ENCODE peak calls at places on chromosomes 4 and X, in five cellular contexts. V is mammary epithelial cell, Q is brain microvascular endothelial cell, Z is neural progenitor cell, P is suprapubic skin. A is an unnamed sample.

GRCh38 chr4:172061204-172061603 is 248.0 kb downstream of the GALNTL6 start:
- DNase-seq in V (no peak), Q (no peak), P (no peak), Z (no peak), A (no peak)

GRCh38 chrX:136975642-136976518 is 57.9 kb downstream of the GPR101 start:
- DNase-seq in Q (no peak), V (no peak), Z (no peak), P (no peak), A (no peak)

GRCh38 chr4:85725727-85726170 is 250.8 kb downstream of the ARHGAP24 start:
- DNase-seq in V (no peak), Z (no peak), Q (no peak), P (no peak), A (no peak)

GRCh38 chrX:46543441-46543840 is 1.8 kb downstream of the ZNF674 start:
- DNase-seq in Q (no peak), Z (no peak), P (no peak), V (no peak), A (no peak)

GRCh38 chr4:6472387-6473263 is at the start of gene PPP2R2C:
- DNase-seq in P (peak), Q (no peak), Z (peak), V (no peak), A (no peak)

GRCh38 chr4:39169426-39169825 is 12.9 kb upstream of the WDR19 start:
- DNase-seq in P (no peak), V (peak), Z (no peak), Q (peak), A (no peak)

GRCh38 chr4:81875962-81876650 is 404.4 kb upstream of the RASGEF1B start:
- DNase-seq in Z (no peak), Q (no peak), P (no peak), V (no peak), A (no peak)

GRCh38 chr4:42519803-42520417 is 122.6 kb downstream of the SHISA3 start:
- DNase-seq in Z (peak), V (peak), Q (peak), P (no peak), A (peak)

DNA sequence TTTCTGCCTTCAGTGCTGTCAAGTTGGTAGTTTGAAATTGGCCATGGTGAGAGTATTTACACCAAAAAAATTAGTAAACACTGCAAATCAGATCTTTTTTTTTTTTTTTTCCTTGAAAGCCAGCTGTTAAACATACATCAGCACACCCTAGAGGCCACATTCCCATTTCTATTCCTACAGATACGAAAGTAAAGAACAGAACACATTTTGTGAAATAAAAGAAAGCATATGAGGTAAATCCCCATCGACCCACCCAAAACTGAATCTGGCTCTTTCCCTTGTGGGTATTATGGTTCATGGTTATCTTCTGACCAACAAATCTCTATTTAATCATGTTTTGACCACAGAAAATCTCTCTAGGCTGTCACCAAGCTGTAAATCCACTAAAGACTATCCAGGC is 41.8 kb upstream of the AP1AR start:
- DNase-seq in V (no peak), Z (no peak), P (no peak), Q (no peak), A (no peak)
- TF ChIP-seq CTCF in V (peak), Z (peak), P (no peak), Q (peak), A (no peak)

DNA sequence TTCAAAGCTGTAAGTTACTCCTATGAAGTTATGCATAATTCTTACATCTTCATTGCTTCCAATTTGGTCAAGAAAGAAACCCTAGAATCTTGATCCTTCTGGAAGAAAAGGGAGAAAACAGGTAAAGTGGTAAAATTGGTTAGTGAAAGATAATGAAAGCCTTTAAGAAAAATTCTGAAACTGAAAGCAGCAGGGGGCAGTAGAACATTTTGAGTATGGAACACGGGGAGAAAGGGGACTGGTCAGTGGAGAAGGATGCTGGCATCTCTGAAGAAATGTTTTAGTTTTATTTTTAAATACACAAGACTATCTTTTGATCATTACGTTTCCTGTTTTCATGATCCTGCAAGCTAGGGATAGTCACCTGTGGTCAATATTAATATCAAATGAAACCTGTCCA is 54.3 kb downstream of the SLIT2 start:
- DNase-seq in Q (no peak), P (no peak), Z (no peak), V (no peak), A (no peak)
- TF ChIP-seq CTCF in Q (peak), P (no peak), Z (peak), V (peak), A (no peak)

GRCh38 chrX:30971761-30972603 is 82.9 kb upstream of the TAB3 start:
- DNase-seq in V (peak), P (no peak), Q (peak), Z (peak), A (peak)
- TF ChIP-seq CTCF in V (peak), P (peak), Q (peak), Z (peak), A (peak)

GRCh38 chrX:37905436-37906147 is 58.2 kb upstream of the DYNLT3 start:
- DNase-seq in Z (peak), Q (peak), P (no peak), V (no peak), A (peak)
- TF ChIP-seq CTCF in Z (peak), Q (peak), P (no peak), V (peak), A (no peak)

DNA sequence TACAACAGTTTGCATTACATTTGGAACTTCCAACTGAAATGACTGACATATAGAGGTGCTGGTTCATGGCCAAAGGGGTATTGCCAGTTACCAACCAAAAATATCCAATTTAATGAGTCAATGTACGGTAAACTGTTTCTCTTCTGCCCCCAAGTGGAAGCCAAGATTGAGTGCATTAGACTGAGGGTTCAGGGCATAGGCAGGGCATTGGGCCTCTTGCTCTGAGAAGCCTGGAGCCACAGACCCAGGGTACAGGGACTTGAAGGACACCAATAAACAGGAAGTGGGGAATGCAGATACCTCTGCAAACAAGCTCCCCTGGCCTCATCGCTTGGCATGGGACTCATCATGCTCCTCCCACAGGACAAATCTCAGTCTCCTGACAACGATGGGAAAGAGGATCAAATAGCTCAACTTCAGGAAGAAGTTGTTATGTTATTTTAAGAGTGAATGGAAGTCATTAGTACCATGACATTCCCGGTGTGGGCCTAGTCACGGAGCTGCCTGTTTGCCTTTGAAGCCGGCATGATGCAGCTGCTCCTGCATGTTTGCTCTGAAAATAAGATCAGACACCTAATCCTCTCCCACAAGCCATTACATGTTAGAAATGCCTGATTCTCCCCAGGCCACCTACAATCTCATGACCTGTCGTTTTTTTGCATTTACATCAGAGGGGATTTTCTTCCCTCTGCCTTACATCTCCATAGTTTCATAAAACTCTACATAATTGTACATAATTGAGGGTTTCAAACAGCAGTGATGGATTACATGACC is 224.2 kb downstream of the RCHY1 start:
- DNase-seq in Z (peak), Q (peak), P (no peak), V (peak), A (no peak)
- TF ChIP-seq CTCF in Z (peak), Q (peak), P (no peak), V (peak), A (no peak)

DNA sequence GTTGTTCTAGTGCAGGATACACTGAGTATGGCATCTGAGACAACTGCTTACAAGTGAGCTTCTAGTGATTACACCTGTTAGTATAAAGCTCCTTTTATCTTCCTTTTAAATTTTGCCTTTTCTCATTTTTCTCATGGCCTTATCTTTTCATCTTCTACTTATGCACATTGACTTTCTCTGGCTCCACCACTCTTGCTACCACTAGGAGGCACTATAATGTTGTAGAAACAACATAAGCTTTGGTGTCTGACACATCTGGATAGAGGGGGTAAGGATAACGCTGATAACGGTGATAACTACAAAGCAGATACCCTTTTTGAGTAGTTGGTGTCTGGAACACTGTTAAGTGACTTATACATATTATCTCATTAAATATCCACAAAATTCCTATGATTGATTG is 187.4 kb upstream of the TEX13C start:
- DNase-seq in Q (no peak), Z (peak), P (no peak), V (peak), A (peak)
- TF ChIP-seq CTCF in Q (no peak), Z (peak), P (no peak), V (peak), A (peak)

GRCh38 chrX:41276661-41277506 is 57.1 kb upstream of the DDX3X start:
- DNase-seq in P (no peak), Z (no peak), Q (no peak), V (no peak), A (peak)

GRCh38 chrX:41273638-41274037 is 60.3 kb upstream of the DDX3X start:
- DNase-seq in Q (no peak), V (peak), Z (no peak), P (no peak), A (no peak)

DNA sequence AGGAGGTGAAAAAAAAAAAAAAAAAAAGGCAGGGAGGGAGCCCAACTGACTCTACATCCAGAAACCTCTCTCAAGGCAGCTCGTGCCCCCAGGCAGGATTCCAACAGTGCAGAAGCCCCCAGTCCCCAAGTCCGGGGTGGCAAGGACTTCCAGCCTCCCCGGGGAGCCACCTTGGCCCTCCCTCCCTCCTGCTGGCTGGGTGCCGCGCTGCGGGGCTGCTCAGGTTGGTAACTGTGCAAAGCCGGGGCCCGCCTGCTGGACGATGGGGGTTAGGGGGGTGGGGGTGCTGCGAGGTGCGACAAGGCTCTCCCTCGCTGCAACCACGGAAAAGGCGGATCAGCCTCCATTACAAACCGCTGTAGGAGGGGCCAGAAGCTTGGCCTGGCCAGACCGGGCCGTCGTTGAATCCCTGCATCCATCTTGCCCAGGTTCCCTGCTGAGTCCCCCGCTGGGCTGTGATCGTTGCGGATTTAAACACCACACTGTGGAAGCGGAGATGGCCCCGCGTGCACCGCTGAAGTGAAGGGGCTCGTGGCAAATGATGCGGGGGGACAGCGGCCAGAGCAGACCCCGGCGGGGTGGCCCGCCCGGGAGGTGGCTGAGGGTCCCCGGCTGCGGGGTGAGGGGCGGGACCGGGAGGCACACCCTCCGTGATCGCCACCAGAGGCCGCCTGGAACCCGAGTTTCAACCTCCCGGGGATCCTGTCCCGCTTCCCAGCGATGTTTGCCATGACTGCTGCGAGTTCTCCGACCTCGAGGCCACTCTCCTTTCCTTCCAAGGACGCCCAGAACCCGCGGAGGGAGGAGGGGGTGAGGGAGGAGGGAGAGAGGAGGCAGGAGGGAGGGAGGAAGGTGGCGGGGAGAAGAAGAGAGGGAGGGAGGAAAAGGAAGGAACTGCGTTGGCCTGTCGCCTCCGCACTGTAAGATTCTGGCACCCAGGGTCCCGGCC is 58.0 kb upstream of the DDX3X start:
- DNase-seq in Q (peak), Z (peak), V (peak), P (peak), A (peak)
- TF ChIP-seq CTCF in Q (peak), Z (peak), V (peak), P (no peak), A (peak)

DNA sequence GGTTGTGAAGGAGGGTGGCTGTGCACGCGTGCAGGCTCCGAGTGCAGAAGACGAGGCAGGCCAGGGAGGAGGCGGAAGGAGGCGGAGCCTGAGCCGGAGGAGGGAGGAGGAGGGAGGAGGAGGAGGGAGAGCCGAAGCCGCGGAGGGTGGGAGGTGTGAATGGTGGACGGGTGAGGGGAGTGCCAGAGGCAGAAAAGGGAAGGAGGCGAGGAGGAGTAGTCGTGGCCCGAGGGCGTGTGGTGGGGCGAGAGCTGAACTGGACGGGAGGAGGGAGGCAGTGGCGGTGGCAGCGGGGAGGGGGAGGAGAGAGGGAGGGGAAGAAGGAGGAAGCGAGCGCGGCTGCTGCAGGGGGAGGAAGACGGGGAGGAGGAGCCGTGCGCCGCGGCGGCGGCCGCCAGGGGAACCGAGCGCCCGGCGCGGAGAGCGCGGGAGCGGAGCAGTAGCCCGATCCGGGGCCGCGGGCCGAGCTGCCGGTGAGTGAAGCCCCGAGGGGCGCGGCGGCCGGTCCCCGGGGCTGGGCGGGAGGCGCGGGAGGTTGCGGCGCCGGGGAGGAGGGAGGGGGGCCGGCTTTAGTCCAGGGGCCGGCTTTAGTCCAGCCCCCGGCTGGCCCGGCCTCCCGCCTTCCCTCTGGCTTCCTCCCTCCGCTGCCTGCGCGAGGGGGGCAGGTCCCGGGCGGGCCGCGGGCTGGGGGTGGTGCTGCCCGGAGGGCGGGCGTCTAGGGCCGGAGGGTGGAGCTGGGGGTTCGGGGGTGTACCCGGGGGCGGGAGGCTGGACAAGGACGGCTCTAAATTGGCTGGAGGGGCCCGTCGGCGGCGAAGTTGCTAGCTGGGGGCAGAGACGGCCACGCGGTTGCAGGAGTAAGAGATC is at the start of gene TMEM164:
- DNase-seq in Z (peak), Q (peak), P (peak), V (peak), A (peak)
- TF ChIP-seq CTCF in Z (peak), Q (no peak), P (no peak), V (no peak), A (no peak)

DNA sequence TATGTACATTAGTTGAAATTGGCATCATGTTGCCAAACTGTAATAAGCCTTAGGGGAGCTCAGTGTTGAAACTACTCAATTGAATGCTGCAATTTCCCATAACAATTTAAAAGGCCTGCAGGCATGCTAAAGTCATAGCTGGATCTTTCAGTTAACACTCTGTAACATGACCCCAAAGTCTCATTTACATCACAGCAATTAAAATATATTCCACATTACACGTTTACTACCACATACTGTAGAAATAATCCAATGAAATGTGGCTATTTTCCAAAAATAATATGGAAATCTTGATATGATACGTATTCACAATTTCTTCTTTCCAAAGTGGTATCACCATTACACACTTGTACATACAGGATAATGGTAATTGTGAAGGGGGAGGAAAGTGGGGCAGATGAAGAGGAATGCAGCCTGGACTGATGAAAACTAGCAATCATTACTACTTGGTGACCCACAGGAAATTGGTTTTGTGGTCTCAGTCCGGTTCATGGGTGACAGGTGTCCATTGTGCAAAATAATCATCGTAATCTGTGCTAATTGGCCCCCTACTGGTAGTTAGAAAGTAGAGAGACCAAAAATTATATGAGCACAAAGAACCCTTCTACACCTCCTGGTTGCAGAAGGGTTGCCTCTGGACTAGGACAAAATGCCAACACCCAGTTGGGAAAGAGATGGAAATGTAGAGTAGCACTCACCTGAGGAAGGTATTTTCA is 63.7 kb downstream of the TENM3 start:
- DNase-seq in Q (no peak), P (no peak), V (peak), Z (no peak), A (no peak)
- TF ChIP-seq CTCF in Q (peak), P (no peak), V (peak), Z (no peak), A (no peak)

GRCh38 chr4:186725422-186726149 is 1.9 kb upstream of the FAT1 start:
- DNase-seq in Q (peak), P (peak), V (peak), Z (peak), A (peak)
- TF ChIP-seq CTCF in Q (peak), P (no peak), V (peak), Z (peak), A (no peak)

A was measured in activated CD8-positive, alpha-beta T cell treated with anti-CD3 and anti-CD28 coated beads for 36 hours.